ENCODE peak calls at places on chromosomes 11 and 22, in four cellular contexts. P is A549, F is K562, V is HepG2. H is an unnamed sample.

GRCh38 chr11:72652871-72653615 is 21.2 kb downstream of the PDE2A start:
- DNase-seq in F (peak), V (no peak), P (no peak), H (no peak)

GRCh38 chr11:79285756-79286155 is 155.1 kb downstream of the TENM4 start:
- DNase-seq in V (no peak), P (no peak), F (no peak), H (no peak)

GRCh38 chr11:74634537-74634936 is 42.2 kb downstream of the POLD3 start:
- DNase-seq in F (peak), P (peak), V (peak), H (no peak)

GRCh38 chr11:17985517-17985916 is 27.3 kb downstream of the SERGEF start:
- DNase-seq in V (peak), F (no peak), P (no peak), H (no peak)

GRCh38 chr11:1163911-1164735 is 6.4 kb downstream of the MUC5AC start:
- DNase-seq in F (no peak), V (no peak), P (no peak), H (no peak)

GRCh38 chr11:91947215-91947614 is 277.4 kb upstream of the FAT3 start:
- DNase-seq in F (no peak), V (no peak), P (no peak), H (no peak)

GRCh38 chr11:78344676-78345075 is 72.9 kb downstream of the GAB2 start:
- DNase-seq in V (no peak), F (no peak), P (no peak), H (no peak)

GRCh38 chr11:59550368-59550841 is 39.1 kb downstream of the OR4D9 start:
- DNase-seq in F (peak), V (peak), P (peak), H (peak)

GRCh38 chr22:25563757-25564319 is 637 bp upstream of the GRK3 start:
- DNase-seq in V (peak), F (no peak), P (no peak), H (no peak)

GRCh38 chr11:27995082-27995481 is 112.9 kb downstream of the KIF18A start:
- DNase-seq in V (no peak), P (peak), F (no peak), H (no peak)

GRCh38 chr11:10664005-10664404 is 29.6 kb downstream of the IRAG1 start:
- DNase-seq in F (no peak), V (no peak), P (no peak), H (no peak)

GRCh38 chr11:117034901-117035300 is 63.3 kb downstream of the SIK3 start:
- DNase-seq in P (no peak), F (no peak), V (no peak), H (no peak)

GRCh38 chr22:23520875-23521441 is 59.1 kb downstream of the IGLL1 start:
- DNase-seq in F (peak), P (peak), V (peak), H (no peak)

GRCh38 chr11:37333345-37333744 is 735.3 kb upstream of the RAG2 start:
- DNase-seq in P (no peak), V (no peak), F (peak), H (no peak)

GRCh38 chr22:46036558-46037408 is 59.8 kb upstream of the WNT7B start:
- DNase-seq in V (peak), P (peak), F (peak), H (no peak)

GRCh38 chr11:131978351-131978750 is 607.9 kb downstream of the NTM start:
- DNase-seq in F (no peak), V (no peak), P (no peak), H (no peak)

GRCh38 chr11:134479206-134479955 is 67.3 kb upstream of the B3GAT1 start:
- DNase-seq in F (no peak), P (no peak), V (no peak), H (no peak)

DNA sequence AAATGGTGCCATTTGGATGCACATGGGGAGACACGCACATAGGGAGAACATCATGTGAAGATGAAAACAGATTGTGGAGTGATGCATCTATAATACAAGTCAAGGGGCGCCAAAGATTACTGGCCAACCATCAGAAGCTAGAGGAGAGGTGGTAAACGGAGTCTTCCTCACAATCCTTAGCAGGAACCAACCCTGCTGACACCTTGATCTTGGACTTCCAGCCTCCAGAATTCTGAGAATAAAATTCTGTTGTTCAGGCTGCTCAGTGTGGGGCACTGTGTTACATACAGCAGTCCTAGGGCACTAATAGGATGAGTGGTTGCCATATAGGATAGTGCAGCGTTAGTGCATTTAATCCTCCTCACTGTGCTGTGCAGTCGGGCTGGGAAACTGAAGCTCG is 8.0 kb upstream of the SEC14L4 start:
- DNase-seq in P (no peak), V (no peak), F (no peak), H (no peak)
- TF ChIP-seq HDAC2 in P (no peak), V (no peak), F (no peak), H (no peak)

GRCh38 chr22:30210235-30210831 is 36.2 kb downstream of the LIF start:
- DNase-seq in F (no peak), P (peak), V (peak), H (no peak)
- TF ChIP-seq JUNB in F (no peak), P (peak), V (no peak), H (no peak)

GRCh38 chr11:8070417-8071101 is 10.5 kb upstream of the TUB start:
- DNase-seq in F (peak), P (peak), V (peak), H (no peak)
- TF ChIP-seq HDAC2 in F (no peak), P (no peak), V (no peak), H (no peak)

DNA sequence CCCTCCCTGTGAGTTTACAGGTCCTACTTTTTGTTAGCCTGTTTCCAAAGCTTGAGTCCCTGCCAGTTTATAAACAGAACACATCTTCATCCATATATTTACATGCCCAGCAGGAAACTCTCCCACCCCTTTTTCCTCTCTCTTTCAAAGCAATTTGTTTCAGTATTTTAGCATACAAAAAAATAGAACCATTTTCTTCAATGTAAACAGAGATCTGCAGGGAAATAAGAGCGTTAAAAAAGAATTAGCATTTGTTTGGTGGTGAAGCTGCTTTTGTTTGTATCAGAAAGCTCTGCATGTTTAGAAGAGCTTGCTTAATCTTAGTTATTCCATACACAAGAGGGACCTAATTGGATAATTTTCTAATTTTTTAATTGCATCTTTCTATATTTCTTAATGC is 243.7 kb downstream of the NELL1 start:
- DNase-seq in F (no peak), V (no peak), P (no peak), H (no peak)
- TF ChIP-seq JUNB in F (no peak), V (no peak), P (no peak), H (no peak)

GRCh38 chr22:20951932-20952380 is 15.1 kb upstream of the AIFM3 start:
- DNase-seq in F (no peak), P (no peak), V (peak), H (no peak)

GRCh38 chr22:20952544-20953341 is 14.3 kb upstream of the AIFM3 start:
- DNase-seq in P (no peak), F (no peak), V (peak), H (no peak)

GRCh38 chr22:20955548-20955947 is 11.5 kb upstream of the AIFM3 start:
- DNase-seq in F (no peak), P (peak), V (no peak), H (no peak)

GRCh38 chr22:20953342-20953608 is 13.8 kb upstream of the AIFM3 start:
- DNase-seq in V (no peak), P (no peak), F (no peak), H (no peak)

DNA sequence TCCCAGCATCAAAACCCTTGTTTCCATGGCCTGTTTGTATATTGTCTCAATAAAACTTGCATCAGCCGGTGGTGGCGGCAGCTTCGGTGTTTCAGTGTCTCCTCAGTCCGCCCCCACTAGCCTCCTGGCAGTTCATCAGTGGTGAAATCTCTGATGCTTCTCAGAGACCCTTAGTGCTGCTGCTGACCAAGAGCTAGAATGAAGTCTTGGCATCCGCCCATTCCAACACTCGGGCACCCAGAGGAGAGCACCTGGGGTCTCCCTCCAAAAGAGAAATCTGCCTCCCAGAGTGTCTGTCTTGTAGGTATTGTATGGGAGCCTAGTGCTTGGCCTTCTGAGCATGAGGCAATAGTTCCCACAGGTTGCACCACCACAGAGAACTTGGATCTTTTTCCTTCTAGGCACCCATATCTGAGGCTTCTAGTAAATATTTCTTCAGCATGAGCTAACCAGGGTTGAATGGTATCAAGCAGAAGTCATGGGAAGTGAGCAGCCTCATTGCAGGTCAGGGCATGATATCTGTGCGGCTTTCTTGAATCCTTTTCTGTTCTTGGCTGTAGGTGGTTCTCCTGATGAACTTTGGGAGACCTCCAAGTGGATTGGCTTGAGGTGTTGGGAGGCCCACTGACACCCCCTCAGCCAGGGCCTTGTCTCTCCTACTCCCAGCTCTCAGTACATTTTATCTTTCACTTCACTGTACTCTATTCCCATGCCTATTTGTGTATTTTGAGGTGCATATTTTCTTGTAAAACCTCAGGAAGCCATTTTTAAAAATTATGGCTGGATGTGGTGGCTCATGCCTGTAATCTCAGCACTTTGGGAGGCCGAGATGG is 13.2 kb upstream of the AIFM3 start:
- DNase-seq in V (peak), F (no peak), P (peak), H (no peak)
- TF ChIP-seq HDAC2 in V (peak), F (peak), P (no peak), H (no peak)

DNA sequence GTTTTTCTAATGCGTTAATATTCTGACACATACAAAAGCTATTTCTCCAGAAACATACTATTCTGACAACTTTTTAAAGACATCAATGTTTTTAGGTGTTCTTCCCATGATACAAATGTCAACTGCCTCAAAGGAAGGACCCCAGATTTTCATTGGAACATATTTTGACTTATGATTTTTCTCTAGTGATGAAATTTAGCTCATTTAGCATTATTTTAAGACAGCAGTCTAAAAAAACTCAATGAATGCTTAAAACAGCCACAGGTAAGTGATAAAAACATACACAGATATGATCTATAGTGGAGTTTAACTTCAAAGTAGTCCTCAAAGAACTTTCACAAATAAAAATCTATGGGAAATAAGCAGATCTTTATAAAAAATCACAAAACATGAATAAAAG is 24.9 kb downstream of the XKR3 start:
- DNase-seq in P (no peak), V (no peak), F (no peak), H (no peak)
- TF ChIP-seq JUNB in P (no peak), V (no peak), F (no peak), H (no peak)